ENCODE peak calls at places on chromosomes 12 and 14, in seven cellular contexts. One of them, this sample, is unnamed.

GRCh38 chr14:53608369-53608768 is 348.3 kb downstream of the BMP4 start:
- DNase-seq in left ventricle myocardium inferior: no peak
- DNase-seq in astrocyte of the spinal cord: no peak
- DNase-seq in fibroblast of mammary gland: peak
- DNase-seq in GOT3: no peak
- DNase-seq in endothelial cell: no peak
- DNase-seq in esophagus muscularis mucosa: no peak
- DNase-seq in this sample: no peak

GRCh38 chr14:33249361-33249760 is 310.7 kb downstream of the NPAS3 start:
- DNase-seq in esophagus muscularis mucosa: no peak
- DNase-seq in GOT3: no peak
- DNase-seq in left ventricle myocardium inferior: no peak
- DNase-seq in astrocyte of the spinal cord: no peak
- DNase-seq in fibroblast of mammary gland: no peak
- DNase-seq in endothelial cell: no peak
- DNase-seq in this sample: no peak

GRCh38 chr14:21057803-21058675 is at the start of gene RNASE8:
- DNase-seq in esophagus muscularis mucosa: no peak
- DNase-seq in fibroblast of mammary gland: peak
- DNase-seq in astrocyte of the spinal cord: no peak
- DNase-seq in endothelial cell: no peak
- DNase-seq in GOT3: no peak
- DNase-seq in left ventricle myocardium inferior: no peak
- DNase-seq in this sample: no peak

GRCh38 chr12:31002999-31003398 is 70.7 kb upstream of the DDX11 start:
- DNase-seq in esophagus muscularis mucosa: no peak
- DNase-seq in astrocyte of the spinal cord: no peak
- DNase-seq in fibroblast of mammary gland: peak
- DNase-seq in GOT3: no peak
- DNase-seq in endothelial cell: no peak
- DNase-seq in left ventricle myocardium inferior: no peak
- DNase-seq in this sample: peak

GRCh38 chr12:116397148-116397547 is 119.7 kb upstream of the MED13L start:
- DNase-seq in left ventricle myocardium inferior: no peak
- DNase-seq in GOT3: no peak
- DNase-seq in esophagus muscularis mucosa: no peak
- DNase-seq in astrocyte of the spinal cord: peak
- DNase-seq in fibroblast of mammary gland: peak
- DNase-seq in endothelial cell: no peak
- DNase-seq in this sample: peak

GRCh38 chr14:64147126-64147790 is 146.9 kb downstream of the ESR2 start:
- DNase-seq in esophagus muscularis mucosa: no peak
- DNase-seq in GOT3: no peak
- DNase-seq in left ventricle myocardium inferior: no peak
- DNase-seq in fibroblast of mammary gland: peak
- DNase-seq in endothelial cell: no peak
- DNase-seq in astrocyte of the spinal cord: peak
- DNase-seq in this sample: peak

GRCh38 chr14:80944861-80945617 is 3.5 kb upstream of the CEP128 start:
- DNase-seq in astrocyte of the spinal cord: no peak
- DNase-seq in GOT3: no peak
- DNase-seq in endothelial cell: no peak
- DNase-seq in left ventricle myocardium inferior: no peak
- DNase-seq in fibroblast of mammary gland: peak
- DNase-seq in esophagus muscularis mucosa: no peak
- DNase-seq in this sample: no peak

GRCh38 chr12:105820407-105821140 is 318.2 kb downstream of the NUAK1 start:
- DNase-seq in endothelial cell: no peak
- DNase-seq in fibroblast of mammary gland: peak
- DNase-seq in esophagus muscularis mucosa: no peak
- DNase-seq in left ventricle myocardium inferior: no peak
- DNase-seq in GOT3: no peak
- DNase-seq in astrocyte of the spinal cord: peak
- DNase-seq in this sample: peak

GRCh38 chr14:105072381-105072861 is 7.2 kb upstream of the GPR132 start:
- DNase-seq in left ventricle myocardium inferior: no peak
- DNase-seq in GOT3: no peak
- DNase-seq in astrocyte of the spinal cord: no peak
- DNase-seq in esophagus muscularis mucosa: no peak
- DNase-seq in endothelial cell: no peak
- DNase-seq in fibroblast of mammary gland: no peak
- DNase-seq in this sample: no peak

GRCh38 chr12:69330475-69331473 is 17.4 kb upstream of the LYZ start:
- DNase-seq in endothelial cell: peak
- DNase-seq in GOT3: no peak
- DNase-seq in astrocyte of the spinal cord: peak
- DNase-seq in fibroblast of mammary gland: no peak
- DNase-seq in esophagus muscularis mucosa: no peak
- DNase-seq in left ventricle myocardium inferior: no peak
- DNase-seq in this sample: peak

GRCh38 chr12:113459981-113460380 is 11.7 kb downstream of the LHX5 start:
- DNase-seq in left ventricle myocardium inferior: no peak
- DNase-seq in esophagus muscularis mucosa: no peak
- DNase-seq in fibroblast of mammary gland: no peak
- DNase-seq in GOT3: no peak
- DNase-seq in astrocyte of the spinal cord: no peak
- DNase-seq in endothelial cell: no peak
- DNase-seq in this sample: no peak

GRCh38 chr14:97771340-97772045 is 974.3 kb downstream of the VRK1 start:
- DNase-seq in fibroblast of mammary gland: peak
- DNase-seq in GOT3: no peak
- DNase-seq in endothelial cell: no peak
- DNase-seq in astrocyte of the spinal cord: peak
- DNase-seq in left ventricle myocardium inferior: no peak
- DNase-seq in esophagus muscularis mucosa: no peak
- DNase-seq in this sample: no peak

GRCh38 chr12:96710127-96710745 is 196.8 kb upstream of the NEDD1 start:
- DNase-seq in astrocyte of the spinal cord: no peak
- DNase-seq in endothelial cell: no peak
- DNase-seq in fibroblast of mammary gland: no peak
- DNase-seq in GOT3: no peak
- DNase-seq in left ventricle myocardium inferior: no peak
- DNase-seq in esophagus muscularis mucosa: no peak
- DNase-seq in this sample: no peak

GRCh38 chr12:58765653-58766554 is 154.4 kb downstream of the LRIG3 start:
- DNase-seq in astrocyte of the spinal cord: peak
- DNase-seq in left ventricle myocardium inferior: no peak
- DNase-seq in endothelial cell: no peak
- DNase-seq in esophagus muscularis mucosa: no peak
- DNase-seq in fibroblast of mammary gland: no peak
- DNase-seq in GOT3: no peak
- DNase-seq in this sample: peak

GRCh38 chr12:131795064-131795463 is 33.1 kb upstream of the MMP17 start:
- DNase-seq in fibroblast of mammary gland: no peak
- DNase-seq in esophagus muscularis mucosa: no peak
- DNase-seq in endothelial cell: no peak
- DNase-seq in left ventricle myocardium inferior: no peak
- DNase-seq in GOT3: no peak
- DNase-seq in astrocyte of the spinal cord: no peak
- DNase-seq in this sample: no peak

GRCh38 chr12:26044007-26044394 is 80.8 kb downstream of the BHLHE41 start:
- DNase-seq in esophagus muscularis mucosa: no peak
- DNase-seq in astrocyte of the spinal cord: peak
- DNase-seq in fibroblast of mammary gland: peak
- DNase-seq in endothelial cell: no peak
- DNase-seq in left ventricle myocardium inferior: no peak
- DNase-seq in GOT3: no peak
- DNase-seq in this sample: no peak

GRCh38 chr12:121957831-121958515 is 39.6 kb downstream of the CFAP251 start:
- DNase-seq in GOT3: no peak
- DNase-seq in left ventricle myocardium inferior: no peak
- DNase-seq in astrocyte of the spinal cord: no peak
- DNase-seq in esophagus muscularis mucosa: no peak
- DNase-seq in fibroblast of mammary gland: no peak
- DNase-seq in endothelial cell: no peak
- DNase-seq in this sample: no peak

GRCh38 chr12:6200266-6201198 is at the start of gene CD9:
- DNase-seq in astrocyte of the spinal cord: peak
- DNase-seq in fibroblast of mammary gland: no peak
- DNase-seq in esophagus muscularis mucosa: no peak
- DNase-seq in endothelial cell: no peak
- DNase-seq in GOT3: no peak
- DNase-seq in left ventricle myocardium inferior: peak
- DNase-seq in this sample: peak

GRCh38 chr12:19971396-19971802 is 396.9 kb upstream of the PDE3A start:
- DNase-seq in astrocyte of the spinal cord: peak
- DNase-seq in endothelial cell: peak
- DNase-seq in esophagus muscularis mucosa: no peak
- DNase-seq in GOT3: no peak
- DNase-seq in fibroblast of mammary gland: peak
- DNase-seq in left ventricle myocardium inferior: no peak
- DNase-seq in this sample: peak

GRCh38 chr12:123634142-123634561 is 523 bp downstream of the GTF2H3 start:
- DNase-seq in endothelial cell: peak
- DNase-seq in GOT3: no peak
- DNase-seq in astrocyte of the spinal cord: no peak
- DNase-seq in left ventricle myocardium inferior: no peak
- DNase-seq in fibroblast of mammary gland: no peak
- DNase-seq in esophagus muscularis mucosa: no peak
- DNase-seq in this sample: no peak

GRCh38 chr14:97486601-97487120 is 689.5 kb downstream of the VRK1 start:
- DNase-seq in fibroblast of mammary gland: no peak
- DNase-seq in left ventricle myocardium inferior: no peak
- DNase-seq in GOT3: no peak
- DNase-seq in astrocyte of the spinal cord: no peak
- DNase-seq in esophagus muscularis mucosa: no peak
- DNase-seq in endothelial cell: no peak
- DNase-seq in this sample: no peak

GRCh38 chr12:19411234-19412221 is 27.8 kb upstream of the AEBP2 start:
- DNase-seq in astrocyte of the spinal cord: no peak
- DNase-seq in fibroblast of mammary gland: peak
- DNase-seq in GOT3: no peak
- DNase-seq in endothelial cell: no peak
- DNase-seq in left ventricle myocardium inferior: no peak
- DNase-seq in esophagus muscularis mucosa: no peak
- DNase-seq in this sample: no peak

GRCh38 chr12:103884316-103884715 is 43.3 kb upstream of the NT5DC3 start:
- DNase-seq in left ventricle myocardium inferior: no peak
- DNase-seq in GOT3: no peak
- DNase-seq in fibroblast of mammary gland: peak
- DNase-seq in endothelial cell: no peak
- DNase-seq in astrocyte of the spinal cord: peak
- DNase-seq in esophagus muscularis mucosa: no peak
- DNase-seq in this sample: peak

GRCh38 chr12:105072888-105073488 is 11.3 kb downstream of the ALDH1L2 start:
- DNase-seq in astrocyte of the spinal cord: no peak
- DNase-seq in GOT3: no peak
- DNase-seq in esophagus muscularis mucosa: no peak
- DNase-seq in fibroblast of mammary gland: no peak
- DNase-seq in left ventricle myocardium inferior: no peak
- DNase-seq in endothelial cell: no peak
- DNase-seq in this sample: no peak

GRCh38 chr14:35117112-35117511 is 4.7 kb downstream of the PPP2R3C start:
- DNase-seq in astrocyte of the spinal cord: no peak
- DNase-seq in esophagus muscularis mucosa: no peak
- DNase-seq in fibroblast of mammary gland: no peak
- DNase-seq in left ventricle myocardium inferior: no peak
- DNase-seq in GOT3: no peak
- DNase-seq in endothelial cell: no peak
- DNase-seq in this sample: no peak

GRCh38 chr14:24952851-24953666 is 96.9 kb downstream of the STXBP6 start:
- DNase-seq in fibroblast of mammary gland: peak
- DNase-seq in left ventricle myocardium inferior: no peak
- DNase-seq in astrocyte of the spinal cord: no peak
- DNase-seq in GOT3: no peak
- DNase-seq in esophagus muscularis mucosa: no peak
- DNase-seq in endothelial cell: peak
- DNase-seq in this sample: no peak

GRCh38 chr12:538731-539539 is 79.2 kb downstream of the B4GALNT3 start:
- DNase-seq in left ventricle myocardium inferior: peak
- DNase-seq in esophagus muscularis mucosa: no peak
- DNase-seq in fibroblast of mammary gland: peak
- DNase-seq in GOT3: no peak
- DNase-seq in astrocyte of the spinal cord: peak
- DNase-seq in endothelial cell: no peak
- DNase-seq in this sample: peak

GRCh38 chr12:123475256-123475703 is 17.3 kb downstream of the SNRNP35 start:
- DNase-seq in GOT3: no peak
- DNase-seq in left ventricle myocardium inferior: no peak
- DNase-seq in endothelial cell: no peak
- DNase-seq in astrocyte of the spinal cord: no peak
- DNase-seq in esophagus muscularis mucosa: no peak
- DNase-seq in fibroblast of mammary gland: no peak
- DNase-seq in this sample: no peak

GRCh38 chr14:96962337-96962736 is 165.2 kb downstream of the VRK1 start:
- DNase-seq in fibroblast of mammary gland: no peak
- DNase-seq in GOT3: no peak
- DNase-seq in endothelial cell: no peak
- DNase-seq in left ventricle myocardium inferior: no peak
- DNase-seq in esophagus muscularis mucosa: no peak
- DNase-seq in astrocyte of the spinal cord: no peak
- DNase-seq in this sample: no peak

GRCh38 chr12:66149702-66150398 is 19.3 kb upstream of the LLPH start:
- DNase-seq in fibroblast of mammary gland: peak
- DNase-seq in astrocyte of the spinal cord: no peak
- DNase-seq in endothelial cell: no peak
- DNase-seq in left ventricle myocardium inferior: no peak
- DNase-seq in GOT3: no peak
- DNase-seq in esophagus muscularis mucosa: no peak
- DNase-seq in this sample: no peak

GRCh38 chr12:29241821-29242591 is 92.9 kb downstream of the FAR2 start:
- DNase-seq in endothelial cell: no peak
- DNase-seq in esophagus muscularis mucosa: no peak
- DNase-seq in GOT3: no peak
- DNase-seq in fibroblast of mammary gland: peak
- DNase-seq in left ventricle myocardium inferior: no peak
- DNase-seq in astrocyte of the spinal cord: peak
- DNase-seq in this sample: peak

GRCh38 chr12:63802012-63802608 is 22.4 kb downstream of the RXYLT1 start:
- DNase-seq in GOT3: no peak
- DNase-seq in fibroblast of mammary gland: peak
- DNase-seq in left ventricle myocardium inferior: no peak
- DNase-seq in astrocyte of the spinal cord: peak
- DNase-seq in endothelial cell: no peak
- DNase-seq in esophagus muscularis mucosa: no peak
- DNase-seq in this sample: peak

GRCh38 chr14:88384653-88385205 is 728 bp upstream of the SPATA7 start:
- DNase-seq in fibroblast of mammary gland: peak
- DNase-seq in GOT3: no peak
- DNase-seq in left ventricle myocardium inferior: no peak
- DNase-seq in endothelial cell: no peak
- DNase-seq in astrocyte of the spinal cord: no peak
- DNase-seq in esophagus muscularis mucosa: no peak
- DNase-seq in this sample: peak

GRCh38 chr14:34205799-34206198 is 254.9 kb upstream of the EGLN3 start:
- DNase-seq in GOT3: no peak
- DNase-seq in endothelial cell: no peak
- DNase-seq in astrocyte of the spinal cord: no peak
- DNase-seq in esophagus muscularis mucosa: no peak
- DNase-seq in left ventricle myocardium inferior: no peak
- DNase-seq in fibroblast of mammary gland: no peak
- DNase-seq in this sample: no peak

GRCh38 chr12:124625867-124626675 is 58.7 kb upstream of the NCOR2 start:
- DNase-seq in fibroblast of mammary gland: peak
- DNase-seq in endothelial cell: peak
- DNase-seq in left ventricle myocardium inferior: peak
- DNase-seq in GOT3: peak
- DNase-seq in esophagus muscularis mucosa: peak
- DNase-seq in astrocyte of the spinal cord: peak
- DNase-seq in this sample: peak

GRCh38 chr14:51069065-51069464 is 25.8 kb downstream of the TRIM9 start:
- DNase-seq in GOT3: no peak
- DNase-seq in endothelial cell: no peak
- DNase-seq in fibroblast of mammary gland: peak
- DNase-seq in esophagus muscularis mucosa: no peak
- DNase-seq in left ventricle myocardium inferior: no peak
- DNase-seq in astrocyte of the spinal cord: peak
- DNase-seq in this sample: peak

GRCh38 chr12:42933461-42934081 is 344.0 kb upstream of the PRICKLE1 start:
- DNase-seq in GOT3: no peak
- DNase-seq in endothelial cell: no peak
- DNase-seq in fibroblast of mammary gland: no peak
- DNase-seq in left ventricle myocardium inferior: no peak
- DNase-seq in astrocyte of the spinal cord: no peak
- DNase-seq in esophagus muscularis mucosa: no peak
- DNase-seq in this sample: no peak

GRCh38 chr12:15966426-15966825 is 55.3 kb downstream of the DERA start:
- DNase-seq in esophagus muscularis mucosa: no peak
- DNase-seq in left ventricle myocardium inferior: no peak
- DNase-seq in GOT3: no peak
- DNase-seq in fibroblast of mammary gland: peak
- DNase-seq in endothelial cell: no peak
- DNase-seq in astrocyte of the spinal cord: peak
- DNase-seq in this sample: peak

This sample was measured in mesenchymal stem cell.